ENCODE peak calls at places on chromosomes 12 and 14, in four cellular contexts. One of them, this sample, is unnamed.

GRCh38 chr14:66206554-66206953 is 279.6 kb upstream of the CCDC196 start:
- DNase-seq in K562: no peak
- DNase-seq in IMR-90: no peak
- DNase-seq in H1: no peak
- DNase-seq in this sample: no peak

GRCh38 chr14:20456971-20457370 is 1.9 kb downstream of the APEX1 start:
- DNase-seq in H1: no peak
- DNase-seq in IMR-90: no peak
- DNase-seq in K562: no peak
- DNase-seq in this sample: no peak

GRCh38 chr14:77011226-77011762 is 17.2 kb downstream of the IRF2BPL start:
- DNase-seq in H1: no peak
- DNase-seq in K562: no peak
- DNase-seq in IMR-90: no peak
- DNase-seq in this sample: no peak

GRCh38 chr12:27297576-27297975 is 35.1 kb upstream of the BMAL2 start:
- DNase-seq in IMR-90: no peak
- DNase-seq in H1: no peak
- DNase-seq in K562: no peak
- DNase-seq in this sample: no peak

GRCh38 chr12:130574402-130574801 is 141.7 kb downstream of the RIMBP2 start:
- DNase-seq in IMR-90: no peak
- DNase-seq in K562: no peak
- DNase-seq in H1: no peak
- DNase-seq in this sample: peak

GRCh38 chr14:58280954-58281787 is 17.2 kb upstream of the ARID4A start:
- DNase-seq in K562: peak
- DNase-seq in H1: no peak
- DNase-seq in IMR-90: peak
- DNase-seq in this sample: peak

GRCh38 chr12:6230321-6231110 is 30.3 kb downstream of the CD9 start:
- DNase-seq in H1: no peak
- DNase-seq in K562: no peak
- DNase-seq in IMR-90: no peak
- DNase-seq in this sample: peak

GRCh38 chr14:102323102-102323501 is 3.6 kb downstream of the ZNF839 start:
- DNase-seq in IMR-90: peak
- DNase-seq in K562: no peak
- DNase-seq in H1: no peak
- DNase-seq in this sample: no peak

GRCh38 chr14:30808576-30808975 is 65.8 kb upstream of the COCH start:
- DNase-seq in K562: no peak
- DNase-seq in H1: no peak
- DNase-seq in IMR-90: no peak
- DNase-seq in this sample: no peak

DNA sequence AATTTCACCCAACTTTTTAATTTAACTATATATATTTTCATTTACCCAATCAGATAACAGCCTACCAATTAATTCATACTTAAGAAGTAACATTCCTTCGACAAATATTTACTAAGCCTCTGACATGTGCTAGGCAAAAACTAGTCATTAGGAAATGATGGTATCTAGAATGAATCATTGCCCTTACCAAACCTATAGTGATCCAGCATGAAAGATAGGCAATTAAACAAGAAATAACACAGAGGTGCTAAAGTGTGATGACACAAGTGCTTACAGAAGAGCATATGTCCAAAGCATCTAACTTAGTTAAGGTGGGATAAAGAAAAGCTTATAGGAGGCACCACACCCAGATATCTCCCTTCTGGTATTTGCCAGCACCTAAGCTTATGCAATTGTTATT is 166.5 kb upstream of the RASSF8 start:
- DNase-seq in K562: no peak
- DNase-seq in H1: no peak
- DNase-seq in IMR-90: no peak
- DNase-seq in this sample: no peak
- TF ChIP-seq CHD1 in K562: no peak
- TF ChIP-seq CHD1 in H1: no peak
- TF ChIP-seq CHD1 in IMR-90: no peak
- TF ChIP-seq CHD1 in this sample: no peak

GRCh38 chr12:110689601-110690430 is 901 bp upstream of the HVCN1 start:
- DNase-seq in IMR-90: no peak
- DNase-seq in K562: peak
- DNase-seq in H1: peak
- DNase-seq in this sample: peak

GRCh38 chr12:110686294-110686903 is 2.5 kb downstream of the HVCN1 start:
- DNase-seq in IMR-90: no peak
- DNase-seq in K562: no peak
- DNase-seq in H1: no peak
- DNase-seq in this sample: no peak

GRCh38 chr12:110688446-110689001 is 391 bp downstream of the HVCN1 start:
- DNase-seq in K562: no peak
- DNase-seq in IMR-90: no peak
- DNase-seq in H1: no peak
- DNase-seq in this sample: no peak

GRCh38 chr12:110687770-110688169 is 1.1 kb downstream of the HVCN1 start:
- DNase-seq in K562: peak
- DNase-seq in H1: no peak
- DNase-seq in IMR-90: no peak
- DNase-seq in this sample: no peak

DNA sequence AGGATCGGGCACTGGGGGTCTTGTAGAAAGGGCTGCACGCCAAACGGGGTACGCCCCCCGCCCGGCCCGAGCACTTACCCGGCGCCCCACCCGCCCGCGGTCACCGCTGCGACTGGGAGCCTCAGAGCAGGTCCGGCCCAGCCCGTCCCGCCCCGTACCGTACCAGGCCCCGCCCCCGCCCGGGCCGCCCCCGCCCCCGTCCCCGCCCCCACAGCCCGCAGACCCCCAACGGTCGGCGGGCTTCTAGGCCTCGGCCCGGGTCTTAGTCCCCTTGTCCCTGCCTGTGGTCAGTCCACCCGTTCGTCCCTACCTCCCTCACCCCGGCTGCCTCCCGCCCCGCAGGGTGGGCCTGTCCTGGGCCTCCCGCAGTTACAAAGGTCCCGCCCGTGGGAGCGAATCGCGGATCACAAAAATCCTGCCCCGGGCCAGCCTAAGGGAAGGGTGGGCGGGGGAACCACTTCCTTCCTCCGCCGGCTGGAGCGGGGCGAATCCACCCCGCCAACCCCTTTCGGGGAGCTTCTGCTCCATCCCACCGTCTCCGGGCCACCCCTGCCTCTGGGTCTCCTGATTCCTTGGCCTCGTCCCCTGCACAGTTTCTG is at the start of gene HVCN1:
- DNase-seq in IMR-90: no peak
- DNase-seq in K562: peak
- DNase-seq in H1: peak
- DNase-seq in this sample: no peak
- TF ChIP-seq CHD1 in IMR-90: no peak
- TF ChIP-seq CHD1 in K562: no peak
- TF ChIP-seq CHD1 in H1: no peak
- TF ChIP-seq CHD1 in this sample: no peak

DNA sequence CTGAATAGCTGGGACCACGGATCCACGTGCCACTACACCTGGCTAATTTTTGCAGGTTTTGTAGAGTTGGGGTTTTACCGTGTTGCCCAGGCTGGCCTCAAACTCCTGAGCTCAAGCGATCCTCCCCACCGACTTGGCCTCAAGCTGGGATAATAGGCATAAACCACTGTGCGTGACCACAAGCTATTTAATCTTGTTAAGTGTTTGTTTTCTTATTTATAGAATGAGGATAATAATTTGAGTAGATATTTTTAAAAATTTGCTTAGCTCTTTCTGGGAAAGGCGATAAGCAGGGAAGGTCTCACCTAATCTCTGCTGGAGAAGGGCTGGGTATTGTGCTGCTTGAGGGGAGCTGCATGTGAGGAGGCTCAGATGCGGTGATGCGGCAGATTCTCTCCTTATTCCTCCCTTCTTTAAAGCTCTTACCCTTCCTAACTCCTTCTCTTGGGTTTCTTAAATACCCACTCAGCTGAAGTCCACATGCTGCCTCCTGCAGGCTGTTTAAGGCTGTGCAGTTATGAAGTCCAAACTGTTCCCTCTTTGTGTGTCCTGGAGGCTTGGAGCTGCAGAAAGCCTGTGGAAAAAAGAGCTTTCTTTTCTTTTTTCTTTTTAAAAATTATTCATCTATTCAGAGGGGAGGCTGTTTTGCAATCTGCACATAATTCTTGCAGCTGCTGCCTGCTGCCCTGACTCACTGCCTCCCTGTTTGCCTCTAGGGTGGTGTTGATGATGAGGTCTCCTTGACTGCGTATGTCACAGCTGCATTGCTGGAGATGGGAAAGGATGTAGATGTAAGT is 37.9 kb downstream of the A2ML1 start:
- DNase-seq in IMR-90: peak
- DNase-seq in H1: peak
- DNase-seq in K562: peak
- DNase-seq in this sample: no peak
- TF ChIP-seq CHD1 in IMR-90: no peak
- TF ChIP-seq CHD1 in H1: no peak
- TF ChIP-seq CHD1 in K562: no peak
- TF ChIP-seq CHD1 in this sample: no peak

GRCh38 chr12:100716949-100717732 is 77.4 kb upstream of the ANO4 start:
- DNase-seq in K562: no peak
- DNase-seq in H1: peak
- DNase-seq in IMR-90: no peak
- DNase-seq in this sample: no peak
- TF ChIP-seq CHD1 in K562: no peak
- TF ChIP-seq CHD1 in H1: no peak
- TF ChIP-seq CHD1 in IMR-90: no peak
- TF ChIP-seq CHD1 in this sample: no peak

GRCh38 chr12:66823857-66824570 is 145.1 kb upstream of the GRIP1 start:
- DNase-seq in IMR-90: no peak
- DNase-seq in K562: no peak
- DNase-seq in H1: no peak
- DNase-seq in this sample: no peak
- TF ChIP-seq CHD1 in IMR-90: no peak
- TF ChIP-seq CHD1 in K562: no peak
- TF ChIP-seq CHD1 in H1: no peak
- TF ChIP-seq CHD1 in this sample: no peak

This sample was measured in GM12878.